ENCODE peak calls at places on chromosomes 16 and 17, in ten cellular contexts. One of them, this sample, is unnamed.

GRCh38 chr17:50946891-50947843 is 81.0 kb upstream of the TOB1 start:
- DNase-seq in neural progenitor cell: no peak
- DNase-seq in sigmoid colon: peak; percentile 63
- DNase-seq in lower lobe of right lung: no peak
- DNase-seq in ovary: no peak
- DNase-seq in colonic mucosa: no peak
- DNase-seq in upper lobe of right lung: no peak
- DNase-seq in esophagus muscularis mucosa: no peak
- DNase-seq in heart right ventricle: no peak
- DNase-seq in effector memory CD4-positive, alpha-beta T cell: no peak
- DNase-seq in this sample: peak; percentile 48

GRCh38 chr16:23554536-23554935 is 2.6 kb downstream of the EARS2 start:
- DNase-seq in ovary: no peak
- DNase-seq in esophagus muscularis mucosa: no peak
- DNase-seq in effector memory CD4-positive, alpha-beta T cell: no peak
- DNase-seq in sigmoid colon: no peak
- DNase-seq in upper lobe of right lung: no peak
- DNase-seq in colonic mucosa: no peak
- DNase-seq in neural progenitor cell: no peak
- DNase-seq in lower lobe of right lung: peak; percentile 14
- DNase-seq in heart right ventricle: no peak
- DNase-seq in this sample: no peak

GRCh38 chr17:4934173-4934979 is 2.3 kb downstream of the GP1BA start:
- DNase-seq in esophagus muscularis mucosa: no peak
- DNase-seq in sigmoid colon: no peak
- DNase-seq in effector memory CD4-positive, alpha-beta T cell: no peak
- DNase-seq in colonic mucosa: no peak
- DNase-seq in upper lobe of right lung: peak; percentile 71
- DNase-seq in neural progenitor cell: no peak
- DNase-seq in ovary: no peak
- DNase-seq in lower lobe of right lung: no peak
- DNase-seq in heart right ventricle: no peak
- DNase-seq in this sample: peak; percentile 86

GRCh38 chr16:64950731-64951130 is 171.1 kb downstream of the CDH11 start:
- DNase-seq in sigmoid colon: peak; percentile 59
- DNase-seq in effector memory CD4-positive, alpha-beta T cell: no peak
- DNase-seq in colonic mucosa: no peak
- DNase-seq in lower lobe of right lung: peak; percentile 42
- DNase-seq in neural progenitor cell: no peak
- DNase-seq in esophagus muscularis mucosa: no peak
- DNase-seq in heart right ventricle: no peak
- DNase-seq in ovary: no peak
- DNase-seq in upper lobe of right lung: no peak
- DNase-seq in this sample: no peak

GRCh38 chr17:2705263-2705662 is 6.3 kb downstream of the CLUH start:
- DNase-seq in effector memory CD4-positive, alpha-beta T cell: no peak
- DNase-seq in neural progenitor cell: no peak
- DNase-seq in lower lobe of right lung: peak; percentile 41
- DNase-seq in colonic mucosa: no peak
- DNase-seq in esophagus muscularis mucosa: no peak
- DNase-seq in sigmoid colon: peak; percentile 51
- DNase-seq in upper lobe of right lung: no peak
- DNase-seq in heart right ventricle: no peak
- DNase-seq in ovary: no peak
- DNase-seq in this sample: peak; percentile 55

GRCh38 chr17:29844339-29845048 is 85.5 kb downstream of the SSH2 start:
- DNase-seq in heart right ventricle: peak; percentile 37
- DNase-seq in upper lobe of right lung: no peak
- DNase-seq in lower lobe of right lung: no peak
- DNase-seq in colonic mucosa: no peak
- DNase-seq in effector memory CD4-positive, alpha-beta T cell: no peak
- DNase-seq in neural progenitor cell: peak; percentile 27
- DNase-seq in sigmoid colon: no peak
- DNase-seq in esophagus muscularis mucosa: no peak
- DNase-seq in ovary: no peak
- DNase-seq in this sample: no peak

GRCh38 chr17:37833237-37833859 is 88.5 kb upstream of the HNF1B start:
- DNase-seq in colonic mucosa: no peak
- DNase-seq in sigmoid colon: no peak
- DNase-seq in lower lobe of right lung: no peak
- DNase-seq in neural progenitor cell: no peak
- DNase-seq in heart right ventricle: no peak
- DNase-seq in effector memory CD4-positive, alpha-beta T cell: no peak
- DNase-seq in esophagus muscularis mucosa: no peak
- DNase-seq in ovary: no peak
- DNase-seq in upper lobe of right lung: no peak
- DNase-seq in this sample: peak; percentile 39

GRCh38 chr17:42253173-42253545 is 23.0 kb downstream of the STAT5B start:
- DNase-seq in effector memory CD4-positive, alpha-beta T cell: no peak
- DNase-seq in upper lobe of right lung: no peak
- DNase-seq in lower lobe of right lung: no peak
- DNase-seq in neural progenitor cell: no peak
- DNase-seq in colonic mucosa: no peak
- DNase-seq in esophagus muscularis mucosa: no peak
- DNase-seq in sigmoid colon: no peak
- DNase-seq in heart right ventricle: no peak
- DNase-seq in ovary: no peak
- DNase-seq in this sample: no peak

GRCh38 chr16:27377666-27378485 is 24.1 kb upstream of the IL21R start:
- DNase-seq in neural progenitor cell: no peak
- DNase-seq in heart right ventricle: no peak
- DNase-seq in sigmoid colon: no peak
- DNase-seq in upper lobe of right lung: no peak
- DNase-seq in colonic mucosa: no peak
- DNase-seq in esophagus muscularis mucosa: no peak
- DNase-seq in ovary: no peak
- DNase-seq in effector memory CD4-positive, alpha-beta T cell: no peak
- DNase-seq in lower lobe of right lung: no peak
- DNase-seq in this sample: peak; percentile 24

GRCh38 chr17:74770498-74771318 is 5.4 kb downstream of the NAT9 start:
- DNase-seq in ovary: peak; percentile 71
- DNase-seq in colonic mucosa: peak; percentile 82
- DNase-seq in upper lobe of right lung: peak; percentile 88
- DNase-seq in sigmoid colon: no peak
- DNase-seq in esophagus muscularis mucosa: no peak
- DNase-seq in effector memory CD4-positive, alpha-beta T cell: peak; percentile 63
- DNase-seq in lower lobe of right lung: peak; percentile 81
- DNase-seq in heart right ventricle: peak; percentile 56
- DNase-seq in neural progenitor cell: peak; percentile 78
- DNase-seq in this sample: peak; percentile 96

GRCh38 chr16:4537376-4538066 is 1.1 kb downstream of the CDIP1 start:
- DNase-seq in ovary: peak; percentile 65
- DNase-seq in effector memory CD4-positive, alpha-beta T cell: no peak
- DNase-seq in neural progenitor cell: peak; percentile 39
- DNase-seq in esophagus muscularis mucosa: no peak
- DNase-seq in colonic mucosa: peak; percentile 25
- DNase-seq in lower lobe of right lung: peak; percentile 51
- DNase-seq in sigmoid colon: peak; percentile 70
- DNase-seq in upper lobe of right lung: no peak
- DNase-seq in heart right ventricle: no peak
- DNase-seq in this sample: peak; percentile 81

GRCh38 chr16:75621170-75621477 is 2.0 kb downstream of the ADAT1 start:
- DNase-seq in ovary: no peak
- DNase-seq in lower lobe of right lung: no peak
- DNase-seq in sigmoid colon: no peak
- DNase-seq in upper lobe of right lung: no peak
- DNase-seq in colonic mucosa: no peak
- DNase-seq in heart right ventricle: no peak
- DNase-seq in neural progenitor cell: peak; percentile 52
- DNase-seq in effector memory CD4-positive, alpha-beta T cell: no peak
- DNase-seq in esophagus muscularis mucosa: no peak
- DNase-seq in this sample: peak; percentile 52

GRCh38 chr17:21039839-21040575 is 2.8 kb downstream of the USP22 start:
- DNase-seq in effector memory CD4-positive, alpha-beta T cell: no peak
- DNase-seq in heart right ventricle: no peak
- DNase-seq in ovary: peak; percentile 53
- DNase-seq in sigmoid colon: peak; percentile 71
- DNase-seq in neural progenitor cell: peak; percentile 40
- DNase-seq in esophagus muscularis mucosa: no peak
- DNase-seq in colonic mucosa: peak; percentile 31
- DNase-seq in upper lobe of right lung: no peak
- DNase-seq in lower lobe of right lung: no peak
- DNase-seq in this sample: no peak

GRCh38 chr17:70319516-70319915 is 150.2 kb downstream of the KCNJ2 start:
- DNase-seq in colonic mucosa: no peak
- DNase-seq in lower lobe of right lung: no peak
- DNase-seq in heart right ventricle: no peak
- DNase-seq in sigmoid colon: no peak
- DNase-seq in ovary: no peak
- DNase-seq in esophagus muscularis mucosa: no peak
- DNase-seq in upper lobe of right lung: no peak
- DNase-seq in effector memory CD4-positive, alpha-beta T cell: no peak
- DNase-seq in neural progenitor cell: no peak
- DNase-seq in this sample: no peak

DNA sequence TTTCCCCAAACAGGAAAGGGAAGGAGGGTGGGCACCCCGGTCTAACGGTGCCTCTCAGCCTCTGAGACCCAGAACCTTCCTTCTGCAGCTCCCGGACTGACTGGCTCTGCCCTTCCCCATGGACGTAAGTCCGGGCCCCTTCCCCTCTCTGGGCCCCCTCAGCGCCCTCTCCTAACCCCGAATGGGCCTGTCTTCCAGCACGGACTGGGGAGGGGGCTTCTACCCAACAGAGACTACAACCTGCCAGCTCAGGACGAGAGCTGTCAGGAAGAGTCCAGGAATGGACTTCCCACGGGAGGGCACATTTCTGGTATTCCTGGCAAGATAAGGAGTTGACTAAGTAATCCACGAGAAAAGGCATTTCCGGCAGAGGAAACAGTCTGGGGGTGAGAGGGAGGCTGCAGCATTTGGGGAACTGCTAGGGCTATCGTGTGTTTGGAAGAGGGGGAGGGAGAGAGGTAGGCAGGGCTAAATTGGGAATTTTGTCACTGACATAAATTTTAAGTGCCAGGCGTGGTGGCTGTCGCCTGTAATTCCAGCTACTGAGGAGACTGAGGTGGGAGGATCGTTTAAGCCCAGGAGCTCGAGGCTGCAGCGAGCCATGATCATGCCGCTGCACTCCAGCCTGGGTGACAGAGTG is 12.1 kb upstream of the ALDOA start:
- DNase-seq in effector memory CD4-positive, alpha-beta T cell: no peak
- DNase-seq in lower lobe of right lung: no peak
- DNase-seq in neural progenitor cell: no peak
- DNase-seq in esophagus muscularis mucosa: no peak
- DNase-seq in colonic mucosa: no peak
- DNase-seq in ovary: no peak
- DNase-seq in sigmoid colon: no peak
- DNase-seq in heart right ventricle: no peak
- DNase-seq in upper lobe of right lung: no peak
- DNase-seq in this sample: peak; percentile 61
- H3K27ac ChIP-seq in effector memory CD4-positive, alpha-beta T cell: peak overlapping the region; percentile 2
- H3K27ac ChIP-seq in lower lobe of right lung: peak overlapping the region; percentile 53
- H3K27ac ChIP-seq in neural progenitor cell: no peak overlapping the region
- H3K27ac ChIP-seq in esophagus muscularis mucosa: peak overlapping the region; percentile 55
- H3K27ac ChIP-seq in colonic mucosa: no peak overlapping the region
- H3K27ac ChIP-seq in ovary: no peak overlapping the region
- H3K27ac ChIP-seq in sigmoid colon: peak overlapping the region; percentile 49
- H3K27ac ChIP-seq in heart right ventricle: no peak overlapping the region
- H3K27ac ChIP-seq in upper lobe of right lung: peak overlapping the region; percentile 49
- H3K27ac ChIP-seq in this sample: no peak overlapping the region

DNA sequence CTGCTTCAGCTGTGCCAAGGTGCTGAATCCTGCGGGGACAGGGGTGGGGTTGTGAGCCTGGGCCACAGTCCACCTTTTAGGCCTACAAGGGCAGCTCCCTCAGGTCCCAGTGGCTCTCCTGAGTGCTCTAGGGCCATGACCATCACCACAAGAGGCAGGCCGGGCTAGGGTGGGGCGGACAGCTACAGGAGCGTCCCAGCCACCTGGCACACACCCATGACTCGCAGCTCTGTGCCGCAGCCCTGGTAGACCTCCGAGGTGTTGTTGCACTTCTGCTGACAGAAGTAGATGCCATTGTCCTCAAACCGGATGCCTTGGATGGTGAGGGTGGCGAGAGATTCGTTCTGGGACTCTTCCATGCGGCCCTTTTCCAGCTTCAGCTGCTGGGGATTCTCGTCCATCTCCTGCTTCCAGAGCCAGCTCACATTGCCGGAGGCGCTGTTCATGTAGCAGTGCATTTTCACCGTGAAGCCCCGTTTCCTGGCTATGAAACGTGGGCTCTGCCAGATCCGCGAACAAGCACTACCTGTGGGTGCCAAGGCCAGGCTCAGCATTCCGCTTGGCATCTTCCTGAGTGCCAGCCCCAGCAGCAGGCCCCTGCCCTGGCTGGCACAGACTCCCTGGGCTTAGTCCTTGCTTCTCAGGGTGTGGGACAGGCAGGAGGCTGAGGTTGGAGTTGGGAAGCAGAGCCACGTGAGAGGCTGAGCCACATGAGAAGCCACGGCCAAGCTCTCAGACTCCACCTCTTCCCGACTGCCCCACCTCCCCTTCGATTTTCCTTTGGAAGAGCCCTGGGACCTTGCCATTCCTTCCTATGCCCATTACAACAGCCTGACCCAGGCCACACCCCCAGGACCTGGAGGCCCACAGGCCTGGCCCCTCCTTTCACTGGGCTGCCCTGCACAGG is 2.0 kb downstream of the CD79B start:
- DNase-seq in effector memory CD4-positive, alpha-beta T cell: no peak
- DNase-seq in colonic mucosa: no peak
- DNase-seq in lower lobe of right lung: no peak
- DNase-seq in sigmoid colon: no peak
- DNase-seq in neural progenitor cell: no peak
- DNase-seq in upper lobe of right lung: no peak
- DNase-seq in ovary: no peak
- DNase-seq in heart right ventricle: peak; percentile 29
- DNase-seq in esophagus muscularis mucosa: no peak
- DNase-seq in this sample: no peak
- H3K4me3 ChIP-seq in effector memory CD4-positive, alpha-beta T cell: no peak overlapping the region
- H3K4me3 ChIP-seq in colonic mucosa: no peak overlapping the region
- H3K4me3 ChIP-seq in lower lobe of right lung: no peak overlapping the region
- H3K4me3 ChIP-seq in sigmoid colon: no peak overlapping the region
- H3K4me3 ChIP-seq in neural progenitor cell: no peak overlapping the region
- H3K4me3 ChIP-seq in upper lobe of right lung: no peak overlapping the region
- H3K4me3 ChIP-seq in ovary: no peak overlapping the region
- H3K4me3 ChIP-seq in heart right ventricle: no peak overlapping the region
- H3K4me3 ChIP-seq in esophagus muscularis mucosa: no peak overlapping the region
- H3K4me3 ChIP-seq in this sample: no peak overlapping the region

DNA sequence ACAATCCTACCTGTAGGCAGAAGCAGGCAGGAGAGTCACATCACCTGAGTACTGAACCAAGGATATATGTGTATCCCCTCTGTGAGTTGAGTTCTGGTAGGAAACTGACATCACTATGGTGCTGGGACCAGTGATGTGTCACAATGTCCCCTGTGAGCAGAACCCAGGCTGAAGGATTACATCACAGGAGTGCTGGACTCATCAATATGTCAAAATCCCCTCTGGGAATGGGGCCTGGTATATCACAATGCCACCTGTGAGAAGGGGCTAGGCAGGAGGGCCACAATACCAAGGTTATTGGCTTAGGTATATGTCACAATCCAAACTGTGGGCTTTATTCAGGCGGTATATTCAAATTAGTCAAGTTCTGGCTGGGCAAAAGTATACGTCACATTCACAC is 2098.3 kb downstream of the TP53TG3F start:
- DNase-seq in lower lobe of right lung: no peak
- DNase-seq in colonic mucosa: no peak
- DNase-seq in neural progenitor cell: no peak
- DNase-seq in upper lobe of right lung: no peak
- DNase-seq in esophagus muscularis mucosa: peak; percentile 79
- DNase-seq in ovary: no peak
- DNase-seq in sigmoid colon: no peak
- DNase-seq in heart right ventricle: no peak
- DNase-seq in effector memory CD4-positive, alpha-beta T cell: no peak
- DNase-seq in this sample: no peak
- H3K9me3 ChIP-seq in lower lobe of right lung: no peaks in the 10 kb centered on the region
- H3K9me3 ChIP-seq in colonic mucosa: no peaks in the 10 kb centered on the region
- H3K9me3 ChIP-seq in neural progenitor cell: peaks cover 28% of the 10 kb centered on the region
- H3K9me3 ChIP-seq in upper lobe of right lung: no peaks in the 10 kb centered on the region
- H3K9me3 ChIP-seq in esophagus muscularis mucosa: peaks cover 4% of the 10 kb centered on the region
- H3K9me3 ChIP-seq in ovary: no peaks in the 10 kb centered on the region
- H3K9me3 ChIP-seq in sigmoid colon: peaks cover 19% of the 10 kb centered on the region
- H3K9me3 ChIP-seq in heart right ventricle: no peaks in the 10 kb centered on the region
- H3K9me3 ChIP-seq in effector memory CD4-positive, alpha-beta T cell: peaks cover 5% of the 10 kb centered on the region
- H3K9me3 ChIP-seq in this sample: peaks cover 86% of the 10 kb centered on the region

GRCh38 chr17:48997827-48998556 is 807 bp downstream of the IGF2BP1 start:
- DNase-seq in effector memory CD4-positive, alpha-beta T cell: no peak
- DNase-seq in neural progenitor cell: peak; percentile 52
- DNase-seq in esophagus muscularis mucosa: peak; percentile 77
- DNase-seq in upper lobe of right lung: no peak
- DNase-seq in heart right ventricle: no peak
- DNase-seq in sigmoid colon: no peak
- DNase-seq in lower lobe of right lung: no peak
- DNase-seq in colonic mucosa: no peak
- DNase-seq in ovary: no peak
- DNase-seq in this sample: peak; percentile 77
- H3K27ac ChIP-seq in effector memory CD4-positive, alpha-beta T cell: no peak overlapping the region
- H3K27ac ChIP-seq in neural progenitor cell: peak overlapping the region; percentile 98
- H3K27ac ChIP-seq in esophagus muscularis mucosa: no peak overlapping the region
- H3K27ac ChIP-seq in upper lobe of right lung: no peak overlapping the region
- H3K27ac ChIP-seq in heart right ventricle: no peak overlapping the region
- H3K27ac ChIP-seq in sigmoid colon: no peak overlapping the region
- H3K27ac ChIP-seq in lower lobe of right lung: no peak overlapping the region
- H3K27ac ChIP-seq in colonic mucosa: no peak overlapping the region
- H3K27ac ChIP-seq in ovary: no peak overlapping the region
- H3K27ac ChIP-seq in this sample: peak overlapping the region; percentile 99

This sample was measured in endodermal cell.